ENCODE peak calls at places on chromosomes 6 and 20, in six cellular contexts. E is left lung, I is heart right ventricle, H is H9, F is A549, B is cardiac fibroblast. O is an unnamed sample.

GRCh38 chr6:146851837-146852236 is 253.1 kb downstream of the ADGB start:
- DNase-seq in E (no peak), I (no peak), H (no peak), F (no peak), B (peak), O (peak)

GRCh38 chr6:46610862-46611553 is 41.6 kb downstream of the CYP39A1 start:
- DNase-seq in E (no peak), I (no peak), H (no peak), F (no peak), B (no peak), O (no peak)

GRCh38 chr20:16647875-16648597 is 74.8 kb upstream of the KIF16B start:
- DNase-seq in E (no peak), I (no peak), H (no peak), F (no peak), B (no peak), O (no peak)

GRCh38 chr6:39451831-39452230 is 129.3 kb upstream of the KCNK16 start:
- DNase-seq in E (no peak), I (no peak), H (peak), F (no peak), B (no peak), O (no peak)

GRCh38 chr20:31712112-31712553 is 10.5 kb downstream of the BCL2L1 start:
- DNase-seq in E (no peak), I (no peak), H (no peak), F (no peak), B (peak), O (no peak)

GRCh38 chr6:16316741-16317251 is 78.4 kb downstream of the GMPR start:
- DNase-seq in E (no peak), I (no peak), H (peak), F (peak), B (peak), O (no peak)

GRCh38 chr20:20010639-20011500 is 6.3 kb upstream of the NAA20 start:
- DNase-seq in E (no peak), I (no peak), H (no peak), F (no peak), B (peak), O (peak)

GRCh38 chr6:80210618-80211017 is 104.1 kb downstream of the BCKDHB start:
- DNase-seq in E (no peak), I (no peak), H (peak), F (no peak), B (peak), O (peak)

GRCh38 chr6:79234150-79235022 is at the start of gene HMGN3:
- DNase-seq in E (peak), I (peak), H (peak), F (peak), B (peak), O (peak)

GRCh38 chr6:92684386-92684785 is 735.0 kb downstream of the EPHA7 start:
- DNase-seq in E (no peak), I (no peak), H (no peak), F (no peak), B (no peak), O (peak)

GRCh38 chr6:117441824-117442264 is 16.1 kb upstream of the ROS1 start:
- DNase-seq in E (no peak), I (no peak), H (no peak), F (peak), B (peak), O (peak)

GRCh38 chr20:45469336-45470261 is at the start of gene WFDC2:
- DNase-seq in E (peak), I (peak), H (peak), F (no peak), B (no peak), O (no peak)

GRCh38 chr20:63733579-63734081 is 2.8 kb upstream of the LIME1 start:
- DNase-seq in E (no peak), I (no peak), H (no peak), F (no peak), B (no peak), O (no peak)

GRCh38 chr6:136846046-136846445 is 23.7 kb downstream of the PEX7 start:
- DNase-seq in E (no peak), I (no peak), H (no peak), F (peak), B (peak), O (peak)

GRCh38 chr20:47358672-47359532 is 2.4 kb upstream of the ZMYND8 start:
- DNase-seq in E (peak), I (peak), H (peak), F (peak), B (peak), O (peak)

GRCh38 chr6:54647301-54647664 is 199.3 kb upstream of the FAM83B start:
- DNase-seq in E (no peak), I (no peak), H (no peak), F (no peak), B (peak), O (no peak)

GRCh38 chr6:69973138-69973537 is 106.8 kb downstream of the COL19A1 start:
- DNase-seq in E (no peak), I (no peak), H (no peak), F (no peak), B (no peak), O (no peak)

GRCh38 chr20:62329389-62330377 is 26.9 kb downstream of the ADRM1 start:
- DNase-seq in E (no peak), I (no peak), H (no peak), F (no peak), B (no peak), O (no peak)
- TF ChIP-seq CTCF in E (no peak), I (no peak), H (no peak), F (no peak), B (no peak), O (no peak)

GRCh38 chr6:8906699-8907098 is 471.4 kb upstream of the SLC35B3 start:
- DNase-seq in E (no peak), I (no peak), H (no peak), F (no peak), B (no peak), O (no peak)

GRCh38 chr6:8905647-8906231 is 470.4 kb upstream of the SLC35B3 start:
- DNase-seq in E (no peak), I (no peak), H (no peak), F (no peak), B (no peak), O (no peak)

GRCh38 chr6:8908638-8909037 is 473.3 kb upstream of the SLC35B3 start:
- DNase-seq in E (no peak), I (no peak), H (no peak), F (no peak), B (no peak), O (no peak)

GRCh38 chr6:8904754-8905153 is 469.4 kb upstream of the SLC35B3 start:
- DNase-seq in E (no peak), I (no peak), H (peak), F (peak), B (no peak), O (no peak)
- TF ChIP-seq CTCF in E (no peak), I (no peak), H (peak), F (no peak), B (no peak), O (no peak)

GRCh38 chr6:162125659-162126058 is 601.9 kb downstream of the PRKN start:
- DNase-seq in E (no peak), I (no peak), H (no peak), F (no peak), B (no peak), O (no peak)

GRCh38 chr6:162118706-162119105 is 608.9 kb downstream of the PRKN start:
- DNase-seq in E (no peak), I (no peak), H (no peak), F (no peak), B (no peak), O (no peak)

GRCh38 chr6:162124710-162125435 is 602.7 kb downstream of the PRKN start:
- DNase-seq in E (no peak), I (no peak), H (no peak), F (no peak), B (no peak), O (no peak)

GRCh38 chr6:162119349-162119748 is 608.2 kb downstream of the PRKN start:
- DNase-seq in E (peak), I (peak), H (no peak), F (no peak), B (peak), O (peak)

GRCh38 chr6:162123797-162124196 is 603.8 kb downstream of the PRKN start:
- DNase-seq in E (no peak), I (no peak), H (no peak), F (peak), B (peak), O (no peak)
- TF ChIP-seq CTCF in E (peak), I (peak), H (peak), F (peak), B (no peak), O (no peak)

GRCh38 chr20:60224914-60225313 is 266.7 kb downstream of the CDH26 start:
- DNase-seq in E (no peak), I (no peak), H (peak), F (peak), B (no peak), O (no peak)
- TF ChIP-seq CTCF in E (no peak), I (peak), H (peak), F (no peak), B (peak), O (peak)

DNA sequence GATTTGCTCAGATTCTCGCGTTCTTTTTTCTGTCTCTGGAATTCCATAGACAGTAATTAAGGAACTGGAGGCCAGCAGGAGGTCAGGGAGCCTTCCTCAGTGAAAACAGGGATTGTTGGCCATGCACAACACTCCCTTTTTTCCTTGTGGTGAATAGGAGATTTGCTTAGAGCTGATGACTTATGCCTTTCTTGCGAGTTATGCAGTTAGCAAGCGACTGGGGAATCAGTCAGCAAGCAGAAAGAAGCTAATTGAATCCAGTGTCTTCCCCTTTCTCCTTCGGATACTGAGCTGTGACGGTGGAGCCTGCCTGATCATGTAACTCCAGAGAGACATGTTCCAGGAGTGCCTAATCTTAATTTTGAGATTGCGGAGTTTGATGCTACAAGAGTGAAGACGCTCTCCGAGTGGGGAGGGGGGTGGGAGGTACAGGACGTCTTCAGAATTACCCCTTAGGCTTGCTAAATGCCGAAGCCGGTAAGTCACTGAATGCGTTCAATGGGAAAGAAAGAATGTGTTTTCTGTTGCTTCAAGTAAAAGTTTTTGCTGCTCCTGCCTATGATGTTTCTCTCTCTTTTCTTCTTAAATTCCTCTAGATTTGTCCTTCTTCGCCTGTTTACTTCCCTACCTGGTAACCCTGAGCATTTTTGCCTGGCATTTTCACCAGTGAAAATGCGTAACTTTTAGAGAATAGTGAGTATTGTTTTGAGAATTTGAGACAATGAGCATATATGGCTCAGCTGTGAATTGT is 165.9 kb downstream of the SASH1 start:
- DNase-seq in E (no peak), I (no peak), H (no peak), F (no peak), B (peak), O (peak)
- TF ChIP-seq CTCF in E (no peak), I (no peak), H (no peak), F (no peak), B (no peak), O (no peak)

GRCh38 chr20:23656372-23656771 is 18.6 kb upstream of the CST3 start:
- DNase-seq in E (no peak), I (no peak), H (no peak), F (no peak), B (no peak), O (no peak)

GRCh38 chr20:23655551-23656211 is 17.9 kb upstream of the CST3 start:
- DNase-seq in E (peak), I (peak), H (no peak), F (no peak), B (no peak), O (no peak)

GRCh38 chr20:23658989-23659609 is 21.3 kb upstream of the CST3 start:
- DNase-seq in E (no peak), I (no peak), H (no peak), F (no peak), B (no peak), O (no peak)

GRCh38 chr20:23658336-23658735 is 20.6 kb upstream of the CST3 start:
- DNase-seq in E (no peak), I (no peak), H (no peak), F (no peak), B (no peak), O (no peak)

GRCh38 chr20:23657202-23657601 is 19.4 kb upstream of the CST3 start:
- DNase-seq in E (no peak), I (no peak), H (no peak), F (no peak), B (no peak), O (no peak)
- TF ChIP-seq CTCF in E (no peak), I (no peak), H (no peak), F (no peak), B (no peak), O (no peak)

O was measured in fibroblast of villous mesenchyme.